ENCODE peak calls at places on chromosomes 5 and 9, in nine cellular contexts. E is epithelial cell of esophagus, O is progenitor cell of endocrine pancreas, D is fibroblast of pulmonary artery, T is left lung, V is WTC11, F is brain microvascular endothelial cell, J is transverse colon, M is ovary. Z is an unnamed sample.

GRCh38 chr9:111559000-111559610 is 34.1 kb downstream of the ZNF483 start:
- DNase-seq in E (peak; percentile 59), O (no peak), D (peak; percentile 32), T (no peak), V (no peak), F (peak; percentile 53), J (no peak), M (no peak), Z (no peak)

GRCh38 chr5:181061645-181062044 is 21.6 kb downstream of the BTNL9 start:
- DNase-seq in E (no peak), O (no peak), D (no peak), T (no peak), V (no peak), F (no peak), J (no peak), M (no peak), Z (no peak)

GRCh38 chr5:113199122-113199905 is 222.7 kb downstream of the DCP2 start:
- DNase-seq in E (peak; percentile 75), O (no peak), D (peak; percentile 80), T (no peak), V (no peak), F (peak; percentile 27), J (no peak), M (peak; percentile 51), Z (no peak)

GRCh38 chr5:10590226-10591047 is 26.6 kb downstream of the ANKRD33B start:
- DNase-seq in E (peak; percentile 92), O (no peak), D (peak; percentile 96), T (no peak), V (no peak), F (peak; percentile 53), J (no peak), M (no peak), Z (no peak)

GRCh38 chr9:37574241-37574721 is 1.9 kb downstream of the FBXO10 start:
- DNase-seq in E (no peak), O (no peak), D (peak; percentile 77), T (no peak), V (no peak), F (peak; percentile 47), J (no peak), M (no peak), Z (no peak)

GRCh38 chr9:96874201-96874785 is 20.0 kb upstream of the ZNF782 start:
- DNase-seq in E (no peak), O (no peak), D (no peak), T (no peak), V (no peak), F (no peak), J (no peak), M (no peak), Z (no peak)

GRCh38 chr5:42807722-42808447 is 3.8 kb downstream of the SELENOP start:
- DNase-seq in E (no peak), O (no peak), D (no peak), T (no peak), V (no peak), F (no peak), J (no peak), M (no peak), Z (no peak)

GRCh38 chr9:4225291-4226119 is 74.4 kb downstream of the GLIS3 start:
- DNase-seq in E (peak; percentile 78), O (no peak), D (peak; percentile 62), T (no peak), V (no peak), F (peak; percentile 62), J (no peak), M (no peak), Z (no peak)

GRCh38 chr5:17723876-17724275 is 89.6 kb downstream of the TAF11L14 start:
- DNase-seq in E (peak; percentile 10), O (no peak), D (no peak), T (no peak), V (no peak), F (no peak), J (no peak), M (no peak), Z (no peak)

GRCh38 chr9:109907400-109907799 is 127.4 kb downstream of the PALM2AKAP2 start:
- DNase-seq in E (peak; percentile 11), O (no peak), D (peak; percentile 92), T (no peak), V (no peak), F (no peak), J (peak; percentile 63), M (peak; percentile 37), Z (no peak)

GRCh38 chr9:70654144-70654543 is 239.7 kb upstream of the KLF9 start:
- DNase-seq in E (no peak), O (no peak), D (no peak), T (no peak), V (no peak), F (no peak), J (no peak), M (no peak), Z (no peak)

GRCh38 chr9:137294684-137295312 is 7.3 kb downstream of the NRARP start:
- DNase-seq in E (peak; percentile 51), O (no peak), D (peak; percentile 58), T (no peak), V (peak; percentile 63), F (no peak), J (peak; percentile 32), M (no peak), Z (no peak)
- TF ChIP-seq CTCF in E (peak; percentile 39), O (peak; percentile 10), D (peak; percentile 38), T (no peak), V (no peak), F (peak; percentile 65), J (peak; percentile 22), M (no peak), Z (no peak)

DNA sequence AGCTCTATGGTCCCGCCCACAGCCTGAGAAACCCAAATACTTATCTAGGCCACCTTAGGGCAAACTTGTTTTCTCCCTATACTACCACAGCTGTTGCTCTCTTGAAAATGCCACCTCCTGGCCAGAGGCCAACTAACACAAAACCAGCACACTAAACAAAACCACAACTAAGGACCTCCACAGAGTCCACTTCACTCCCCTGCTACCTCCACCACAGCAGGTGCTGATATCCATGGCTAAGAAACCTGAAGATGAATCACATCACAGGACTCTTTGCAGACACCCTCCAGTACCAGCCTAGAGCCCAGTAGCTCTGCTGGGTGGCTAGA is 108.4 kb downstream of the ALDH1A1 start:
- DNase-seq in E (peak; percentile 11), O (no peak), D (no peak), T (no peak), V (no peak), F (no peak), J (no peak), M (no peak), Z (no peak)
- TF ChIP-seq CTCF in E (no peak), O (peak; percentile 4), D (no peak), T (no peak), V (no peak), F (no peak), J (no peak), M (no peak), Z (no peak)

DNA sequence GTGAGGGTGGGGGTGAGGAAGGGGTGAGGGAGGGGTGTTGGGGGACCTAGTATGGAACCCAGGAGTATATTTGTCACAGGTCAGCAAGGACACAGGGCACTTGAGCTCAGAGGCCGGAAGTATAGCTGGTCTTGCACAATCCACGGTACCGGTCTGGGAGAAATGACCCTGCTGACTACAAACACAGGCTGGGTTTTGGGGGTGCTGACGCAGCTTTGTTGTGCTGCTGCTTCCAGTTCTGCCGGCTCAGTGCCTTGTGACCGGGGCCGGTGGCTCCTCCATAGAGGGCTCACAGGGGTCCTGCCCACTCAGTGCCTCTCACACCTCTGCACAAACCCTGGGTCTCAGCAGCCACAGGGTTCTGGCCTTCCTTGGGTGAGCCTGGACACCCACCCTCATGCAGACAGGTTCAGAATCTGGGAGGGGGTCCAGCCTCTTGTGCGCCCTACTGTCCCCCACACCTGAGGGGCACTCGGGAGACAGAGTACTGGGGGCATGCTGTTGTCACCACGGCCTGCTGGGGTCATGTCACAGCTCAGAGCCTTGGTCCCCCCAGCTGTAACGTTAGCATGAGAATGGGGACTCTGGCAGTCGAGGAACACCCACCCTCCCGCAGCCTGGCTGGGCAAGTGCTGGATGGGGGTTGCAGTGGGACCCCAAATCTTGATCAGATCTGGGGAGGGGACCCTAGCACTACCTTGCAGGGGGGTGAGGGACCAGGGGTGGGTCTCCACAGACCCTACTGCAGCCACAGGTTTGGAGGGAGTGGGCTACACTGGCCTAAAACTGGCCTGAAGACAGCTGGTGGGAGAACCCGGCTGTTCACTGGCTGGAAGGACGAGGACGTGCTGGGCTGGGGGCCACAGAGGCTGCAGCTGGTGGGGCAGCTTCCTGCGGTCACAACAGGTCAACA is 17.7 kb downstream of the NINJ1 start:
- DNase-seq in E (no peak), O (no peak), D (peak; percentile 65), T (peak; percentile 94), V (no peak), F (no peak), J (peak; percentile 65), M (peak; percentile 84), Z (peak; percentile 40)
- TF ChIP-seq CTCF in E (no peak), O (no peak), D (no peak), T (no peak), V (no peak), F (no peak), J (no peak), M (no peak), Z (no peak)

GRCh38 chr9:134641989-134642384 is 384 bp downstream of the COL5A1 start:
- DNase-seq in E (no peak), O (no peak), D (no peak), T (peak; percentile 72), V (no peak), F (no peak), J (no peak), M (no peak), Z (no peak)

GRCh38 chr9:134640491-134641172 is 971 bp upstream of the COL5A1 start:
- DNase-seq in E (no peak), O (no peak), D (peak; percentile 13), T (no peak), V (no peak), F (no peak), J (no peak), M (no peak), Z (no peak)

GRCh38 chr9:134643306-134643705 is 1.7 kb downstream of the COL5A1 start:
- DNase-seq in E (no peak), O (no peak), D (peak; percentile 51), T (no peak), V (no peak), F (peak; percentile 14), J (no peak), M (peak; percentile 58), Z (no peak)

GRCh38 chr9:134641173-134641985 is at the start of gene COL5A1:
- DNase-seq in E (peak; percentile 2), O (peak; percentile 83), D (peak; percentile 92), T (peak; percentile 92), V (peak; percentile 89), F (peak; percentile 87), J (peak; percentile 80), M (peak; percentile 93), Z (no peak)

DNA sequence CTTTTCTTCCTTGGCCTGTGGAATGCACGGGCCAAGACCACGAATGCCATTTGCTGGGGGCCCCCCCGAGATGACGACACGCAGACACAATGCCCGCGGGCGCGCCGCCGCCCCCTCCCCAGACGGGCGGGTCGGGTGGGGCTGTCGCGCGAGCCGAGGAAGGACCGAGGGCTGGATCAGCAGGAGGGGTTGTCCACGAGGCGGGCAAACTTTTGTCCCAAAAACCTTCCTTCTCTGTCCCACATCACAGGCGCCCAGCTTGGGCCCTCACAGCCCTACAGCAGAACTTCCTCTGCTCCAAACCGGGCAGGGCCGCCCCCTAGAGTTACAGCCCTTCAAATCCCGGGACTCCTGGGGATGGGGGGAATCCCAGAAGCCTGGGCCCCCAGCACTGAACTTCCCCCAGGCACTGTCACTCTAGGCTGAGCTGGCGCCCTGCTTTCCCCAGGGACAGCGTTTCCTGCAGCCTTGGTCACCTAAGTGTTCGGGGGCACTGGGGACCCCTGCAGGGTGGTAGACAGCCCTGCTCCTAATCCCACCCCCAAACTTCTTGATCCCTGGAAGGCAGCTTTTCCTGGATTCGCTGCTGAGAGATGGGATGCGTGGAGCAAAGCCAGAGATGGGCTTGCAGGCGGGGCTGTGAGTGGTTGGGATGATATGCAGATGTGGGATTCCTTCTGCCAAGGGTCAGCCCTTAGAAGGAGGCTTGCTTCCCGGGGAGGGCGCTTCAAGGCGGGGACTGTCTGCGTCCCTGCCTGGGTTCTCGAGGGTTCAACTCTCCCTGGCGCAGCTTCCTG is 980 bp downstream of the COL5A1 start:
- DNase-seq in E (no peak), O (no peak), D (peak; percentile 84), T (peak; percentile 69), V (peak; percentile 41), F (peak; percentile 60), J (peak; percentile 58), M (peak; percentile 79), Z (no peak)
- TF ChIP-seq CTCF in E (no peak), O (peak; percentile 13), D (peak; percentile 46), T (no peak), V (no peak), F (peak; percentile 68), J (no peak), M (no peak), Z (no peak)

Z was measured in Calu3.